ENCODE peak calls at places on chromosomes 2 and 18, in eight cellular contexts. One of them, this sample, is unnamed.

GRCh38 chr2:236507393-236508085 is 62.1 kb upstream of the ACKR3 start:
- DNase-seq in stimulated activated CD4-positive, alpha-beta T cell treated with anti-CD3 and anti-CD28 coated beads, Interleukin-15, amount 100 ng/mL, for 24 hours: peak; percentile 69
- DNase-seq in germinal center: peak; percentile 88
- DNase-seq in GM03348: peak; percentile 45
- DNase-seq in KG1: no peak
- DNase-seq in progenitor cell of endocrine pancreas: peak; percentile 82
- DNase-seq in AG04450: no peak
- DNase-seq in astrocyte of the spinal cord: peak; percentile 30
- DNase-seq in this sample: peak; percentile 66

GRCh38 chr2:10266133-10266620 is 36.5 kb upstream of the HPCAL1 start:
- DNase-seq in stimulated activated CD4-positive, alpha-beta T cell treated with anti-CD3 and anti-CD28 coated beads, Interleukin-15, amount 100 ng/mL, for 24 hours: no peak
- DNase-seq in germinal center: no peak
- DNase-seq in GM03348: peak; percentile 53
- DNase-seq in KG1: no peak
- DNase-seq in progenitor cell of endocrine pancreas: no peak
- DNase-seq in AG04450: no peak
- DNase-seq in astrocyte of the spinal cord: peak; percentile 40
- DNase-seq in this sample: no peak

GRCh38 chr18:74551936-74552555 is 17.7 kb downstream of the CNDP1 start:
- DNase-seq in stimulated activated CD4-positive, alpha-beta T cell treated with anti-CD3 and anti-CD28 coated beads, Interleukin-15, amount 100 ng/mL, for 24 hours: peak; percentile 86
- DNase-seq in germinal center: peak; percentile 77
- DNase-seq in GM03348: peak; percentile 90
- DNase-seq in KG1: peak; percentile 78
- DNase-seq in progenitor cell of endocrine pancreas: peak; percentile 61
- DNase-seq in AG04450: peak; percentile 54
- DNase-seq in astrocyte of the spinal cord: peak; percentile 79
- DNase-seq in this sample: peak; percentile 77

GRCh38 chr2:2840101-2840531 is 509.0 kb upstream of the MYT1L start:
- DNase-seq in stimulated activated CD4-positive, alpha-beta T cell treated with anti-CD3 and anti-CD28 coated beads, Interleukin-15, amount 100 ng/mL, for 24 hours: no peak
- DNase-seq in germinal center: no peak
- DNase-seq in GM03348: no peak
- DNase-seq in KG1: no peak
- DNase-seq in progenitor cell of endocrine pancreas: no peak
- DNase-seq in AG04450: no peak
- DNase-seq in astrocyte of the spinal cord: no peak
- DNase-seq in this sample: no peak

GRCh38 chr2:138037090-138037489 is 72.8 kb downstream of the HNMT start:
- DNase-seq in stimulated activated CD4-positive, alpha-beta T cell treated with anti-CD3 and anti-CD28 coated beads, Interleukin-15, amount 100 ng/mL, for 24 hours: no peak
- DNase-seq in germinal center: no peak
- DNase-seq in GM03348: no peak
- DNase-seq in KG1: no peak
- DNase-seq in progenitor cell of endocrine pancreas: no peak
- DNase-seq in AG04450: no peak
- DNase-seq in astrocyte of the spinal cord: no peak
- DNase-seq in this sample: no peak

GRCh38 chr2:123840614-123841013 is 184.5 kb upstream of the CNTNAP5 start:
- DNase-seq in stimulated activated CD4-positive, alpha-beta T cell treated with anti-CD3 and anti-CD28 coated beads, Interleukin-15, amount 100 ng/mL, for 24 hours: no peak
- DNase-seq in germinal center: no peak
- DNase-seq in GM03348: no peak
- DNase-seq in KG1: no peak
- DNase-seq in progenitor cell of endocrine pancreas: no peak
- DNase-seq in AG04450: no peak
- DNase-seq in astrocyte of the spinal cord: no peak
- DNase-seq in this sample: no peak

GRCh38 chr18:23226386-23226785 is 91.1 kb downstream of the CABLES1 start:
- DNase-seq in stimulated activated CD4-positive, alpha-beta T cell treated with anti-CD3 and anti-CD28 coated beads, Interleukin-15, amount 100 ng/mL, for 24 hours: no peak
- DNase-seq in germinal center: no peak
- DNase-seq in GM03348: no peak
- DNase-seq in KG1: no peak
- DNase-seq in progenitor cell of endocrine pancreas: no peak
- DNase-seq in AG04450: no peak
- DNase-seq in astrocyte of the spinal cord: peak; percentile 52
- DNase-seq in this sample: peak; percentile 91

GRCh38 chr2:205808493-205809121 is 126.3 kb downstream of the NRP2 start:
- DNase-seq in stimulated activated CD4-positive, alpha-beta T cell treated with anti-CD3 and anti-CD28 coated beads, Interleukin-15, amount 100 ng/mL, for 24 hours: no peak
- DNase-seq in germinal center: no peak
- DNase-seq in GM03348: no peak
- DNase-seq in KG1: no peak
- DNase-seq in progenitor cell of endocrine pancreas: no peak
- DNase-seq in AG04450: no peak
- DNase-seq in astrocyte of the spinal cord: no peak
- DNase-seq in this sample: no peak

GRCh38 chr2:63981702-63982103 is 37.5 kb downstream of the VPS54 start:
- DNase-seq in stimulated activated CD4-positive, alpha-beta T cell treated with anti-CD3 and anti-CD28 coated beads, Interleukin-15, amount 100 ng/mL, for 24 hours: no peak
- DNase-seq in germinal center: no peak
- DNase-seq in GM03348: no peak
- DNase-seq in KG1: no peak
- DNase-seq in progenitor cell of endocrine pancreas: no peak
- DNase-seq in AG04450: no peak
- DNase-seq in astrocyte of the spinal cord: no peak
- DNase-seq in this sample: no peak

GRCh38 chr2:197705912-197706838 is 1.0 kb downstream of the MARS2 start:
- DNase-seq in stimulated activated CD4-positive, alpha-beta T cell treated with anti-CD3 and anti-CD28 coated beads, Interleukin-15, amount 100 ng/mL, for 24 hours: peak; percentile 18
- DNase-seq in germinal center: no peak
- DNase-seq in GM03348: peak; percentile 24
- DNase-seq in KG1: no peak
- DNase-seq in progenitor cell of endocrine pancreas: no peak
- DNase-seq in AG04450: no peak
- DNase-seq in astrocyte of the spinal cord: no peak
- DNase-seq in this sample: no peak

GRCh38 chr2:121485039-121485438 is 45.6 kb upstream of the RNU4ATAC start:
- DNase-seq in stimulated activated CD4-positive, alpha-beta T cell treated with anti-CD3 and anti-CD28 coated beads, Interleukin-15, amount 100 ng/mL, for 24 hours: no peak
- DNase-seq in germinal center: no peak
- DNase-seq in GM03348: peak; percentile 77
- DNase-seq in KG1: no peak
- DNase-seq in progenitor cell of endocrine pancreas: no peak
- DNase-seq in AG04450: peak; percentile 43
- DNase-seq in astrocyte of the spinal cord: peak; percentile 77
- DNase-seq in this sample: no peak

GRCh38 chr2:69985684-69986083 is 24.3 kb upstream of the ASPRV1 start:
- DNase-seq in stimulated activated CD4-positive, alpha-beta T cell treated with anti-CD3 and anti-CD28 coated beads, Interleukin-15, amount 100 ng/mL, for 24 hours: no peak
- DNase-seq in germinal center: no peak
- DNase-seq in GM03348: no peak
- DNase-seq in KG1: no peak
- DNase-seq in progenitor cell of endocrine pancreas: no peak
- DNase-seq in AG04450: no peak
- DNase-seq in astrocyte of the spinal cord: no peak
- DNase-seq in this sample: no peak